ENCODE peak calls at places on chromosomes 7 and 10, in eight cellular contexts. H is CD4-positive, alpha-beta T cell; R is right lobe of liver; W is NCI-H1105; C is ecto neural progenitor cell; B is naive thymus-derived CD8-positive, alpha-beta T cell; J is heart left ventricle; I is T-cell. Q is an unnamed sample.
A peak's percentile ranks its signal among the peaks of the same experiment; 100 is the strongest.

GRCh38 chr7:81608748-81609382 is 161.0 kb downstream of the HGF start:
- DNase-seq in H (no peak), R (no peak), W (no peak), C (no peak), B (no peak), J (no peak), I (no peak), Q (no peak)

GRCh38 chr7:156327474-156327873 is 313.1 kb upstream of the RNF32 start:
- DNase-seq in H (no peak), R (no peak), W (no peak), C (no peak), B (no peak), J (no peak), I (no peak), Q (no peak)

GRCh38 chr10:110461088-110461487 is 36.6 kb upstream of the DUSP5 start:
- DNase-seq in H (no peak), R (no peak), W (no peak), C (no peak), B (no peak), J (no peak), I (no peak), Q (no peak)

GRCh38 chr7:44277391-44277790 is 48.0 kb downstream of the CAMK2B start:
- DNase-seq in H (no peak), R (peak; percentile 13), W (no peak), C (no peak), B (peak; percentile 45), J (no peak), I (no peak), Q (no peak)

GRCh38 chr7:30285531-30286284 is 1.3 kb downstream of the ZNRF2 start:
- DNase-seq in H (peak; percentile 46), R (peak; percentile 46), W (peak; percentile 12), C (peak; percentile 57), B (peak; percentile 64), J (peak; percentile 12), I (peak; percentile 38), Q (peak; percentile 69)

GRCh38 chr7:87218941-87219544 is 489 bp downstream of the TMEM243 start:
- DNase-seq in H (peak; percentile 25), R (peak; percentile 62), W (no peak), C (no peak), B (peak; percentile 69), J (peak; percentile 60), I (peak; percentile 47), Q (peak; percentile 17)

GRCh38 chr7:132131196-132131595 is 445.1 kb downstream of the PLXNA4 start:
- DNase-seq in H (no peak), R (no peak), W (no peak), C (no peak), B (no peak), J (no peak), I (no peak), Q (no peak)

GRCh38 chr7:3011211-3011852 is 32.3 kb downstream of the CARD11 start:
- DNase-seq in H (no peak), R (no peak), W (no peak), C (no peak), B (no peak), J (no peak), I (no peak), Q (no peak)

GRCh38 chr10:70254795-70255328 is 21.6 kb upstream of the PPA1 start:
- DNase-seq in H (no peak), R (no peak), W (no peak), C (no peak), B (no peak), J (no peak), I (no peak), Q (no peak)

GRCh38 chr10:128211953-128212727 is 85.9 kb upstream of the MKI67 start:
- DNase-seq in H (peak; percentile 77), R (peak; percentile 88), W (peak; percentile 61), C (peak; percentile 91), B (peak; percentile 86), J (peak; percentile 73), I (peak; percentile 73), Q (peak; percentile 79)

GRCh38 chr10:60130130-60130579 is 223.8 kb upstream of the CCDC6 start:
- DNase-seq in H (no peak), R (no peak), W (no peak), C (peak; percentile 54), B (no peak), J (no peak), I (no peak), Q (no peak)

GRCh38 chr7:32167256-32167655 is 97.0 kb upstream of the PDE1C start:
- DNase-seq in H (no peak), R (no peak), W (no peak), C (no peak), B (no peak), J (no peak), I (no peak), Q (no peak)

GRCh38 chr10:31419394-31420063 is 100.5 kb downstream of the ZEB1 start:
- DNase-seq in H (no peak), R (no peak), W (no peak), C (no peak), B (no peak), J (no peak), I (no peak), Q (no peak)

GRCh38 chr10:101214446-101215396 is 14.5 kb downstream of the LBX1 start:
- DNase-seq in H (peak; percentile 69), R (peak; percentile 65), W (peak; percentile 76), C (peak; percentile 89), B (peak; percentile 81), J (peak; percentile 45), I (peak; percentile 69), Q (peak; percentile 52)

GRCh38 chr10:15290150-15290549 is 80.9 kb downstream of the FAM171A1 start:
- DNase-seq in H (no peak), R (no peak), W (no peak), C (no peak), B (no peak), J (no peak), I (no peak), Q (no peak)

GRCh38 chr10:49613160-49613881 is 516 bp upstream of the CHAT start:
- DNase-seq in H (no peak), R (no peak), W (no peak), C (peak; percentile 49), B (peak; percentile 53), J (no peak), I (no peak), Q (no peak)

GRCh38 chr10:13924020-13924725 is 337.4 kb downstream of the PRPF18 start:
- DNase-seq in H (no peak), R (no peak), W (no peak), C (no peak), B (no peak), J (no peak), I (no peak), Q (no peak)

GRCh38 chr7:5234852-5235831 is 45.1 kb downstream of the WIPI2 start:
- DNase-seq in H (no peak), R (no peak), W (no peak), C (no peak), B (no peak), J (no peak), I (no peak), Q (no peak)

GRCh38 chr10:127278001-127278400 is 81.6 kb upstream of the INSYN2A start:
- DNase-seq in H (no peak), R (no peak), W (no peak), C (no peak), B (no peak), J (no peak), I (no peak), Q (no peak)

GRCh38 chr10:44395902-44396670 is 11.2 kb upstream of the CXCL12 start:
- DNase-seq in H (no peak), R (no peak), W (no peak), C (peak; percentile 27), B (no peak), J (no peak), I (no peak), Q (no peak)